ENCODE peak calls at places on chromosomes 7 and 10, in six cellular contexts. One of them, this sample, is unnamed.

GRCh38 chr10:50605280-50606270 is 18.2 kb downstream of the SGMS1 start:
- DNase-seq in transverse colon: peak; percentile 45
- DNase-seq in uterus: peak; percentile 61
- DNase-seq in heart left ventricle: peak; percentile 30
- DNase-seq in heart right ventricle: peak; percentile 43
- DNase-seq in mucosa of descending colon: no peak
- DNase-seq in this sample: no peak

GRCh38 chr7:22696672-22697071 is 30.3 kb upstream of the IL6 start:
- DNase-seq in heart right ventricle: no peak
- DNase-seq in transverse colon: no peak
- DNase-seq in heart left ventricle: no peak
- DNase-seq in mucosa of descending colon: no peak
- DNase-seq in uterus: no peak
- DNase-seq in this sample: no peak

GRCh38 chr7:66279912-66280311 is 74.8 kb downstream of the TPST1 start:
- DNase-seq in mucosa of descending colon: no peak
- DNase-seq in uterus: no peak
- DNase-seq in heart right ventricle: no peak
- DNase-seq in transverse colon: no peak
- DNase-seq in heart left ventricle: no peak
- DNase-seq in this sample: no peak

GRCh38 chr10:43707755-43708154 is 59.1 kb upstream of the ZNF32 start:
- DNase-seq in mucosa of descending colon: no peak
- DNase-seq in heart left ventricle: peak; percentile 85
- DNase-seq in transverse colon: no peak
- DNase-seq in uterus: no peak
- DNase-seq in heart right ventricle: peak; percentile 84
- DNase-seq in this sample: no peak

GRCh38 chr10:3714957-3715356 is 70.1 kb downstream of the KLF6 start:
- DNase-seq in heart right ventricle: no peak
- DNase-seq in heart left ventricle: no peak
- DNase-seq in transverse colon: no peak
- DNase-seq in uterus: no peak
- DNase-seq in mucosa of descending colon: no peak
- DNase-seq in this sample: peak; percentile 15

GRCh38 chr7:87206361-87206760 is 13.2 kb downstream of the TMEM243 start:
- DNase-seq in uterus: no peak
- DNase-seq in heart left ventricle: no peak
- DNase-seq in transverse colon: no peak
- DNase-seq in mucosa of descending colon: no peak
- DNase-seq in heart right ventricle: no peak
- DNase-seq in this sample: no peak

GRCh38 chr7:129469930-129470329 is 32.4 kb upstream of the SMKR1 start:
- DNase-seq in heart left ventricle: no peak
- DNase-seq in heart right ventricle: no peak
- DNase-seq in transverse colon: no peak
- DNase-seq in mucosa of descending colon: no peak
- DNase-seq in uterus: no peak
- DNase-seq in this sample: no peak

GRCh38 chr10:61793760-61794713 is 107.5 kb upstream of the ARID5B start:
- DNase-seq in transverse colon: no peak
- DNase-seq in mucosa of descending colon: peak; percentile 29
- DNase-seq in heart right ventricle: no peak
- DNase-seq in heart left ventricle: no peak
- DNase-seq in uterus: no peak
- DNase-seq in this sample: no peak

GRCh38 chr7:103446046-103446520 is at the start of gene SLC26A5:
- DNase-seq in heart left ventricle: no peak
- DNase-seq in transverse colon: peak; percentile 62
- DNase-seq in heart right ventricle: no peak
- DNase-seq in uterus: no peak
- DNase-seq in mucosa of descending colon: peak; percentile 81
- DNase-seq in this sample: no peak

GRCh38 chr10:2895616-2896196 is 171.6 kb upstream of the PFKP start:
- DNase-seq in heart right ventricle: no peak
- DNase-seq in transverse colon: no peak
- DNase-seq in mucosa of descending colon: no peak
- DNase-seq in uterus: no peak
- DNase-seq in heart left ventricle: no peak
- DNase-seq in this sample: no peak

GRCh38 chr10:120735773-120736371 is 115.3 kb upstream of the WDR11 start:
- DNase-seq in transverse colon: no peak
- DNase-seq in heart left ventricle: no peak
- DNase-seq in heart right ventricle: no peak
- DNase-seq in mucosa of descending colon: no peak
- DNase-seq in uterus: no peak
- DNase-seq in this sample: peak; percentile 29

GRCh38 chr7:134813668-134814067 is 34.2 kb downstream of the CALD1 start:
- DNase-seq in heart left ventricle: no peak
- DNase-seq in transverse colon: no peak
- DNase-seq in mucosa of descending colon: no peak
- DNase-seq in uterus: no peak
- DNase-seq in heart right ventricle: no peak
- DNase-seq in this sample: peak; percentile 71

GRCh38 chr7:77797734-77798393 is 370 bp downstream of the TMEM60 start:
- DNase-seq in uterus: no peak
- DNase-seq in heart right ventricle: no peak
- DNase-seq in transverse colon: peak; percentile 47
- DNase-seq in heart left ventricle: no peak
- DNase-seq in mucosa of descending colon: no peak
- DNase-seq in this sample: no peak

GRCh38 chr10:31090894-31091607 is 59.4 kb upstream of the ZNF438 start:
- DNase-seq in mucosa of descending colon: no peak
- DNase-seq in heart right ventricle: no peak
- DNase-seq in transverse colon: no peak
- DNase-seq in heart left ventricle: no peak
- DNase-seq in uterus: no peak
- DNase-seq in this sample: no peak

GRCh38 chr10:132762267-132762666 is 23.7 kb downstream of the NKX6-2 start:
- DNase-seq in transverse colon: no peak
- DNase-seq in heart left ventricle: no peak
- DNase-seq in heart right ventricle: no peak
- DNase-seq in mucosa of descending colon: no peak
- DNase-seq in uterus: no peak
- DNase-seq in this sample: no peak

GRCh38 chr10:86261470-86261869 is 105.1 kb downstream of the GRID1 start:
- DNase-seq in uterus: no peak
- DNase-seq in mucosa of descending colon: no peak
- DNase-seq in heart left ventricle: no peak
- DNase-seq in heart right ventricle: no peak
- DNase-seq in transverse colon: no peak
- DNase-seq in this sample: no peak

GRCh38 chr7:111486472-111487142 is 75.7 kb downstream of the IMMP2L start:
- DNase-seq in heart right ventricle: peak; percentile 13
- DNase-seq in uterus: no peak
- DNase-seq in mucosa of descending colon: no peak
- DNase-seq in heart left ventricle: no peak
- DNase-seq in transverse colon: no peak
- DNase-seq in this sample: peak; percentile 67

GRCh38 chr7:148681821-148682220 is 16.9 kb upstream of the CUL1 start:
- DNase-seq in uterus: no peak
- DNase-seq in transverse colon: no peak
- DNase-seq in heart right ventricle: no peak
- DNase-seq in heart left ventricle: no peak
- DNase-seq in mucosa of descending colon: no peak
- DNase-seq in this sample: no peak

GRCh38 chr10:12603766-12604470 is 254.6 kb downstream of the CAMK1D start:
- DNase-seq in heart right ventricle: no peak
- DNase-seq in transverse colon: peak; percentile 39
- DNase-seq in mucosa of descending colon: no peak
- DNase-seq in heart left ventricle: no peak
- DNase-seq in uterus: no peak
- DNase-seq in this sample: no peak

GRCh38 chr10:36538945-36539586 is 586.3 kb upstream of the ANKRD30A start:
- DNase-seq in uterus: no peak
- DNase-seq in heart left ventricle: peak; percentile 9
- DNase-seq in transverse colon: no peak
- DNase-seq in mucosa of descending colon: no peak
- DNase-seq in heart right ventricle: peak; percentile 10
- DNase-seq in this sample: peak; percentile 88

GRCh38 chr10:14403846-14404623 is 73.3 kb upstream of the FRMD4A start:
- DNase-seq in heart left ventricle: no peak
- DNase-seq in uterus: no peak
- DNase-seq in transverse colon: no peak
- DNase-seq in mucosa of descending colon: no peak
- DNase-seq in heart right ventricle: no peak
- DNase-seq in this sample: peak; percentile 84

GRCh38 chr10:86899670-86900276 is 57.6 kb downstream of the MMRN2 start:
- DNase-seq in transverse colon: peak; percentile 71
- DNase-seq in uterus: peak; percentile 63
- DNase-seq in heart left ventricle: peak; percentile 67
- DNase-seq in mucosa of descending colon: no peak
- DNase-seq in heart right ventricle: peak; percentile 81
- DNase-seq in this sample: peak; percentile 83

GRCh38 chr10:74103560-74104248 is 46.9 kb downstream of the AP3M1 start:
- DNase-seq in transverse colon: no peak
- DNase-seq in uterus: no peak
- DNase-seq in mucosa of descending colon: no peak
- DNase-seq in heart left ventricle: no peak
- DNase-seq in heart right ventricle: no peak
- DNase-seq in this sample: peak; percentile 53

GRCh38 chr10:49592726-49593563 is 17.2 kb upstream of the SLC18A3 start:
- DNase-seq in heart right ventricle: peak; percentile 32
- DNase-seq in transverse colon: peak; percentile 60
- DNase-seq in heart left ventricle: no peak
- DNase-seq in mucosa of descending colon: peak; percentile 67
- DNase-seq in uterus: no peak
- DNase-seq in this sample: peak; percentile 76

GRCh38 chr7:150994141-150994837 is 3.5 kb downstream of the NOS3 start:
- DNase-seq in transverse colon: no peak
- DNase-seq in uterus: no peak
- DNase-seq in heart left ventricle: peak; percentile 82
- DNase-seq in heart right ventricle: peak; percentile 82
- DNase-seq in mucosa of descending colon: no peak
- DNase-seq in this sample: no peak

GRCh38 chr10:100364735-100365391 is 17.8 kb downstream of the SCD start:
- DNase-seq in mucosa of descending colon: peak; percentile 91
- DNase-seq in heart left ventricle: peak; percentile 74
- DNase-seq in transverse colon: peak; percentile 90
- DNase-seq in uterus: peak; percentile 79
- DNase-seq in heart right ventricle: peak; percentile 79
- DNase-seq in this sample: peak; percentile 77

GRCh38 chr10:35887686-35888085 is 245.6 kb upstream of the FZD8 start:
- DNase-seq in transverse colon: peak; percentile 63
- DNase-seq in heart right ventricle: no peak
- DNase-seq in heart left ventricle: no peak
- DNase-seq in uterus: no peak
- DNase-seq in mucosa of descending colon: peak; percentile 64
- DNase-seq in this sample: no peak

GRCh38 chr10:101780187-101780817 is 2.9 kb downstream of the NPM3 start:
- DNase-seq in uterus: no peak
- DNase-seq in heart left ventricle: no peak
- DNase-seq in mucosa of descending colon: no peak
- DNase-seq in transverse colon: no peak
- DNase-seq in heart right ventricle: no peak
- DNase-seq in this sample: no peak
- H3K4me3 ChIP-seq in uterus: peak overlapping the region; percentile 25
- H3K4me3 ChIP-seq in heart left ventricle: no peak overlapping the region
- H3K4me3 ChIP-seq in mucosa of descending colon: no peak overlapping the region
- H3K4me3 ChIP-seq in transverse colon: peak overlapping the region; percentile 36
- H3K4me3 ChIP-seq in heart right ventricle: peak overlapping the region; percentile 49
- H3K4me3 ChIP-seq in this sample: peak overlapping the region; percentile 2

GRCh38 chr10:117805191-117805590 is 241.6 kb downstream of the RAB11FIP2 start:
- DNase-seq in heart right ventricle: no peak
- DNase-seq in heart left ventricle: no peak
- DNase-seq in uterus: no peak
- DNase-seq in mucosa of descending colon: no peak
- DNase-seq in transverse colon: no peak
- DNase-seq in this sample: no peak

GRCh38 chr10:117807441-117807840 is 239.3 kb downstream of the RAB11FIP2 start:
- DNase-seq in transverse colon: no peak
- DNase-seq in uterus: no peak
- DNase-seq in heart right ventricle: no peak
- DNase-seq in mucosa of descending colon: no peak
- DNase-seq in heart left ventricle: no peak
- DNase-seq in this sample: no peak

GRCh38 chr10:117801691-117802090 is 245.1 kb downstream of the RAB11FIP2 start:
- DNase-seq in heart left ventricle: no peak
- DNase-seq in transverse colon: no peak
- DNase-seq in mucosa of descending colon: no peak
- DNase-seq in heart right ventricle: no peak
- DNase-seq in uterus: no peak
- DNase-seq in this sample: no peak

DNA sequence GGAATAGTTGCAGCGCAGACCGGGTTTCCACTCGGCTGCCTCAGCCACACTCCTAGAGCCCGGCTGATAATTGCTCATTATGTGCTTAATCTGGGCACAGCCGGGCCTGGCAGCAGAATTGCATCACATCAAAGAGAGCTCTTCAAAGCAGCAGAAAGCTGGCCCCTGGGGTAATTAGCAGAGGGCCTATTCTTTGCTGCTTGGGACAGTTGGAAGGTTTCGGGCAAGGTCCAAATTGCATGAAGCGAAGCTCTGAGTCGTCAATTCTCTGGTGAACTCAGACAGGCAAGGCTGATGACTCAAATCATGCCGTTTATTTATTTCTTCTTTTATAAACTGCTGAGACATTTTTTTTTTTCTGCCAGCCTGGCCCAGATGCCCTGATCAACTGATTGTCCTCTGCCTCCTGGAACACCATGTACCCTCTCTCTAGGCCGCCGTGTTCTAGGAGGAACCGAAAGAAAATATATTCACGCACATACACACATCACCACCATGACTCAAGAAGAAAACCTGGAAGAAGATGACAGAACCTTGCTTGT is 242.2 kb downstream of the RAB11FIP2 start:
- DNase-seq in transverse colon: no peak
- DNase-seq in heart left ventricle: no peak
- DNase-seq in uterus: no peak
- DNase-seq in heart right ventricle: no peak
- DNase-seq in mucosa of descending colon: no peak
- DNase-seq in this sample: peak; percentile 21
- H3K4me3 ChIP-seq in transverse colon: no peak overlapping the region
- H3K4me3 ChIP-seq in heart left ventricle: no peak overlapping the region
- H3K4me3 ChIP-seq in uterus: no peak overlapping the region
- H3K4me3 ChIP-seq in heart right ventricle: no peak overlapping the region
- H3K4me3 ChIP-seq in mucosa of descending colon: no peak overlapping the region
- H3K4me3 ChIP-seq in this sample: no peak overlapping the region

GRCh38 chr7:82330706-82331220 is 112.8 kb downstream of the CACNA2D1 start:
- DNase-seq in heart left ventricle: no peak
- DNase-seq in heart right ventricle: no peak
- DNase-seq in uterus: no peak
- DNase-seq in transverse colon: no peak
- DNase-seq in mucosa of descending colon: no peak
- DNase-seq in this sample: peak; percentile 19
- H3K4me3 ChIP-seq in heart left ventricle: no peak overlapping the region
- H3K4me3 ChIP-seq in heart right ventricle: no peak overlapping the region
- H3K4me3 ChIP-seq in uterus: no peak overlapping the region
- H3K4me3 ChIP-seq in transverse colon: no peak overlapping the region
- H3K4me3 ChIP-seq in mucosa of descending colon: no peak overlapping the region
- H3K4me3 ChIP-seq in this sample: no peak overlapping the region

DNA sequence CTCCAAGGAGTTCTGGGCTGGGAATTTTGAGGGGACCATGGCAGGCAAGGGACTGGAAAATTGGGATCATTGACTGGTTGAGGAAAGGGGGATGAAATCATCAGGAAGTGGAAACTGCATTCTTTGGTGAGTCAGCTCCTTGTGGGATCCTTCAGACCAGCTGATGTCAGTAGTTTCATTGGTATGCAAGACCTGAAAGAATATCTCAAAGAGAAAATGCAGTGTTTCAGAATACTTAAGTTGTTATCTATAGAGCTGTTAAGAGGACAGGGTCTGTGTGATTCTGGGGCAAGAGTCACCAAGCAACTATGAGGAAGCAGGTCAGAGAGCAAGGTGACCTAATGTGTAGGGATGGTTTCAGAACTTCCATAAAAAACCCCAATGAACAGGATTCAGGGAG is 595.9 kb upstream of the AUTS2 start:
- DNase-seq in heart left ventricle: no peak
- DNase-seq in mucosa of descending colon: no peak
- DNase-seq in uterus: no peak
- DNase-seq in heart right ventricle: no peak
- DNase-seq in transverse colon: no peak
- DNase-seq in this sample: no peak
- H3K4me3 ChIP-seq in heart left ventricle: no peak overlapping the region
- H3K4me3 ChIP-seq in mucosa of descending colon: no peak overlapping the region
- H3K4me3 ChIP-seq in uterus: no peak overlapping the region
- H3K4me3 ChIP-seq in heart right ventricle: no peak overlapping the region
- H3K4me3 ChIP-seq in transverse colon: no peak overlapping the region
- H3K4me3 ChIP-seq in this sample: no peak overlapping the region